ENCODE peak calls at places on chromosomes 2 and 18, in four cellular contexts. One of them, this sample, is unnamed.

GRCh38 chr2:241944821-241945220 is 75.3 kb downstream of the RTP5 start:
- DNase-seq in cardiac fibroblast: no peak
- DNase-seq in GM12865: no peak
- DNase-seq in CD8-positive, alpha-beta memory T cell: no peak
- DNase-seq in this sample: no peak

GRCh38 chr2:43021791-43022500 is 204.5 kb downstream of the ZFP36L2 start:
- DNase-seq in cardiac fibroblast: no peak
- DNase-seq in GM12865: no peak
- DNase-seq in CD8-positive, alpha-beta memory T cell: no peak
- DNase-seq in this sample: no peak

GRCh38 chr18:46660955-46661749 is 4.1 kb upstream of the LOXHD1 start:
- DNase-seq in cardiac fibroblast: peak; percentile 18
- DNase-seq in GM12865: no peak
- DNase-seq in CD8-positive, alpha-beta memory T cell: no peak
- DNase-seq in this sample: peak; percentile 31

GRCh38 chr18:4639628-4640310 is 184.7 kb upstream of the DLGAP1 start:
- DNase-seq in cardiac fibroblast: no peak
- DNase-seq in GM12865: peak; percentile 89
- DNase-seq in CD8-positive, alpha-beta memory T cell: no peak
- DNase-seq in this sample: no peak

GRCh38 chr2:213187386-213187785 is 36.0 kb upstream of the IKZF2 start:
- DNase-seq in cardiac fibroblast: peak; percentile 23
- DNase-seq in GM12865: no peak
- DNase-seq in CD8-positive, alpha-beta memory T cell: no peak
- DNase-seq in this sample: no peak

GRCh38 chr2:202043473-202043872 is 9.8 kb downstream of the FZD7 start:
- DNase-seq in cardiac fibroblast: no peak
- DNase-seq in GM12865: peak; percentile 26
- DNase-seq in CD8-positive, alpha-beta memory T cell: no peak
- DNase-seq in this sample: no peak

GRCh38 chr2:729363-729762 is 52.2 kb upstream of the TMEM18 start:
- DNase-seq in cardiac fibroblast: no peak
- DNase-seq in GM12865: no peak
- DNase-seq in CD8-positive, alpha-beta memory T cell: no peak
- DNase-seq in this sample: no peak

GRCh38 chr2:222993920-222994650 is 57.9 kb upstream of the KCNE4 start:
- DNase-seq in cardiac fibroblast: peak; percentile 94
- DNase-seq in GM12865: no peak
- DNase-seq in CD8-positive, alpha-beta memory T cell: no peak
- DNase-seq in this sample: peak; percentile 96

GRCh38 chr18:36872329-36872728 is 43.4 kb downstream of the KIAA1328 start:
- DNase-seq in cardiac fibroblast: no peak
- DNase-seq in GM12865: no peak
- DNase-seq in CD8-positive, alpha-beta memory T cell: no peak
- DNase-seq in this sample: peak; percentile 3

GRCh38 chr2:164457271-164457670 is 164.0 kb downstream of the GRB14 start:
- DNase-seq in cardiac fibroblast: no peak
- DNase-seq in GM12865: no peak
- DNase-seq in CD8-positive, alpha-beta memory T cell: no peak
- DNase-seq in this sample: no peak

GRCh38 chr2:184041077-184041476 is 557.3 kb upstream of the ZNF804A start:
- DNase-seq in cardiac fibroblast: no peak
- DNase-seq in GM12865: no peak
- DNase-seq in CD8-positive, alpha-beta memory T cell: no peak
- DNase-seq in this sample: peak; percentile 28

GRCh38 chr2:40274284-40274683 is 177.6 kb downstream of the SLC8A1 start:
- DNase-seq in cardiac fibroblast: no peak
- DNase-seq in GM12865: no peak
- DNase-seq in CD8-positive, alpha-beta memory T cell: no peak
- DNase-seq in this sample: no peak

GRCh38 chr2:9838391-9838790 is 4.9 kb upstream of the TAF1B start:
- DNase-seq in cardiac fibroblast: no peak
- DNase-seq in GM12865: no peak
- DNase-seq in CD8-positive, alpha-beta memory T cell: no peak
- DNase-seq in this sample: no peak

GRCh38 chr2:133734699-133735098 is 166.4 kb upstream of the NCKAP5 start:
- DNase-seq in cardiac fibroblast: no peak
- DNase-seq in GM12865: no peak
- DNase-seq in CD8-positive, alpha-beta memory T cell: no peak
- DNase-seq in this sample: no peak

GRCh38 chr18:79117791-79118190 is 48.6 kb downstream of the ATP9B start:
- DNase-seq in cardiac fibroblast: no peak
- DNase-seq in GM12865: no peak
- DNase-seq in CD8-positive, alpha-beta memory T cell: no peak
- DNase-seq in this sample: no peak

GRCh38 chr18:36298113-36298701 is 694 bp downstream of the FHOD3 start:
- DNase-seq in cardiac fibroblast: no peak
- DNase-seq in GM12865: peak; percentile 54
- DNase-seq in CD8-positive, alpha-beta memory T cell: no peak
- DNase-seq in this sample: no peak

GRCh38 chr18:52219102-52219501 is 120.9 kb upstream of the DCC start:
- DNase-seq in cardiac fibroblast: no peak
- DNase-seq in GM12865: no peak
- DNase-seq in CD8-positive, alpha-beta memory T cell: no peak
- DNase-seq in this sample: peak; percentile 36

GRCh38 chr2:128474014-128474961 is 155.6 kb upstream of the HS6ST1 start:
- DNase-seq in cardiac fibroblast: no peak
- DNase-seq in GM12865: no peak
- DNase-seq in CD8-positive, alpha-beta memory T cell: no peak
- DNase-seq in this sample: no peak

GRCh38 chr2:86790134-86790827 is 432 bp downstream of the CD8A start:
- DNase-seq in cardiac fibroblast: no peak
- DNase-seq in GM12865: no peak
- DNase-seq in CD8-positive, alpha-beta memory T cell: no peak
- DNase-seq in this sample: no peak
- H3K4me3 ChIP-seq in cardiac fibroblast: no peak overlapping the region
- H3K4me3 ChIP-seq in GM12865: no peak overlapping the region
- H3K4me3 ChIP-seq in CD8-positive, alpha-beta memory T cell: peak overlapping the region; percentile 71
- H3K4me3 ChIP-seq in this sample: no peak overlapping the region

GRCh38 chr18:12470382-12471090 is 62.8 kb downstream of the PRELID3A start:
- DNase-seq in cardiac fibroblast: no peak
- DNase-seq in GM12865: no peak
- DNase-seq in CD8-positive, alpha-beta memory T cell: no peak
- DNase-seq in this sample: no peak
- H3K4me3 ChIP-seq in cardiac fibroblast: no peak overlapping the region
- H3K4me3 ChIP-seq in GM12865: no peak overlapping the region
- H3K4me3 ChIP-seq in CD8-positive, alpha-beta memory T cell: no peak overlapping the region
- H3K4me3 ChIP-seq in this sample: no peak overlapping the region

GRCh38 chr2:107132746-107133145 is 246.8 kb upstream of the ST6GAL2 start:
- DNase-seq in cardiac fibroblast: no peak
- DNase-seq in GM12865: no peak
- DNase-seq in CD8-positive, alpha-beta memory T cell: no peak
- DNase-seq in this sample: no peak
- H3K4me3 ChIP-seq in cardiac fibroblast: no peak overlapping the region
- H3K4me3 ChIP-seq in GM12865: no peak overlapping the region
- H3K4me3 ChIP-seq in CD8-positive, alpha-beta memory T cell: no peak overlapping the region
- H3K4me3 ChIP-seq in this sample: no peak overlapping the region

GRCh38 chr2:239244625-239245024 is 156.2 kb downstream of the HDAC4 start:
- DNase-seq in cardiac fibroblast: no peak
- DNase-seq in GM12865: no peak
- DNase-seq in CD8-positive, alpha-beta memory T cell: no peak
- DNase-seq in this sample: no peak

GRCh38 chr2:239245107-239245506 is 155.7 kb downstream of the HDAC4 start:
- DNase-seq in cardiac fibroblast: no peak
- DNase-seq in GM12865: no peak
- DNase-seq in CD8-positive, alpha-beta memory T cell: no peak
- DNase-seq in this sample: no peak

GRCh38 chr2:239247401-239248245 is 153.2 kb downstream of the HDAC4 start:
- DNase-seq in cardiac fibroblast: no peak
- DNase-seq in GM12865: no peak
- DNase-seq in CD8-positive, alpha-beta memory T cell: no peak
- DNase-seq in this sample: no peak

GRCh38 chr2:239245872-239246701 is 154.7 kb downstream of the HDAC4 start:
- DNase-seq in cardiac fibroblast: no peak
- DNase-seq in GM12865: no peak
- DNase-seq in CD8-positive, alpha-beta memory T cell: no peak
- DNase-seq in this sample: no peak

DNA sequence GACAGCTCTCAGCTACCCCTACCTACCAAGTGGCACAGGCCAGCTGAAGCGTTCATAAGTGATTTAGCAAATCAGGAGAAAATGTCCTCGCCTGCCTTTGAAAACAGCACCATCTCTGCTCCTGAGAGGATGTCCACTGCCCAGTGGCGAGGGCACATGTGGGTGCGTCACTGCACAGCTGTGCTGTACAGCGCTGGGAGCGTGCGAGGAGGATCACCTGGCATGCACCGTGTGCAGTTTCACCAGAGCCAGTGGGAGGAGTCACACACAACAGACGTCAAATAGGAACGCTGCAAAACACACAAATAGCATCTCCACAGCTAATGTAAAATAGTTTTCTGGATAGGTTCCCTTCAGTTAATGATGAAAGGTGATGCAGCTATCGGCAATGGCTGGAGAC is 154.1 kb downstream of the HDAC4 start:
- DNase-seq in cardiac fibroblast: no peak
- DNase-seq in GM12865: no peak
- DNase-seq in CD8-positive, alpha-beta memory T cell: no peak
- DNase-seq in this sample: no peak
- H3K4me3 ChIP-seq in cardiac fibroblast: no peak overlapping the region
- H3K4me3 ChIP-seq in GM12865: no peak overlapping the region
- H3K4me3 ChIP-seq in CD8-positive, alpha-beta memory T cell: no peak overlapping the region
- H3K4me3 ChIP-seq in this sample: no peak overlapping the region

DNA sequence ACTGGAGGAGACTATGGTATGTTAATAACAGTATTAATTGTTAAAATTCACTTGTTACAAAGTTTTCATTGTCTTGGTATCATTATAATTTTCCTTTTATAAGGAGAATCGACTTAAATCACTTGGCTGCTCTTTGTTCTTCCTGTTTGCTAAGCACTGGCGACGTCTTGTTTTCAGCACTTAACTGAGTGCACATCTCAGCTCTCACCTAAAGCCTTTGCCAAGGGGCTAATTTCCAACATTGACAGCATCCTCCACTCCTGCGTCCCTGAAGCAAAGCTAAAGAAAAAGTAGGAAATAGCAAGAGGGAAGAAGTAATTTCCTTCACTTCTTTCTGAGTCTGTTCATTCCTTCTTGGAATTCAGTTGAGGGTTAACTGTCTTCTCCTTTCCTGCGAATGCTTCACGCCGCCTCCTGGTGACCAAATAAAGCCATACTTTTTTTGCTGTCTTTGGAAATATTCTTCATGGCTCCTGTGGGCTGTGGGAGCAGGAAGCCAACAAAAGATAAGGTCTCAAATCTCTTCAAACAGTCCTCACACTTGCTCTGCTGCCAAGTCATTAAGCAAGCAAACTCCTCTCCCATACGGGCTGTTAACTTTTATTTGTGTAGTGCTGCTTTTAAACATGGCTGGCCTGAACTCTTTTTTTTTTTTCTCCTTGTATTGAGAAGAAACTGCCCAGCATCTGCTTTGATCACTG is 100.8 kb downstream of the DPP10 start:
- DNase-seq in cardiac fibroblast: peak; percentile 8
- DNase-seq in GM12865: no peak
- DNase-seq in CD8-positive, alpha-beta memory T cell: no peak
- DNase-seq in this sample: peak; percentile 45
- H3K4me3 ChIP-seq in cardiac fibroblast: no peak overlapping the region
- H3K4me3 ChIP-seq in GM12865: no peak overlapping the region
- H3K4me3 ChIP-seq in CD8-positive, alpha-beta memory T cell: no peak overlapping the region
- H3K4me3 ChIP-seq in this sample: no peak overlapping the region

GRCh38 chr2:29444150-29444549 is 328.9 kb downstream of the CLIP4 start:
- DNase-seq in cardiac fibroblast: no peak
- DNase-seq in GM12865: no peak
- DNase-seq in CD8-positive, alpha-beta memory T cell: no peak
- DNase-seq in this sample: no peak
- H3K4me3 ChIP-seq in cardiac fibroblast: no peak overlapping the region
- H3K4me3 ChIP-seq in GM12865: no peak overlapping the region
- H3K4me3 ChIP-seq in CD8-positive, alpha-beta memory T cell: no peak overlapping the region
- H3K4me3 ChIP-seq in this sample: no peak overlapping the region

DNA sequence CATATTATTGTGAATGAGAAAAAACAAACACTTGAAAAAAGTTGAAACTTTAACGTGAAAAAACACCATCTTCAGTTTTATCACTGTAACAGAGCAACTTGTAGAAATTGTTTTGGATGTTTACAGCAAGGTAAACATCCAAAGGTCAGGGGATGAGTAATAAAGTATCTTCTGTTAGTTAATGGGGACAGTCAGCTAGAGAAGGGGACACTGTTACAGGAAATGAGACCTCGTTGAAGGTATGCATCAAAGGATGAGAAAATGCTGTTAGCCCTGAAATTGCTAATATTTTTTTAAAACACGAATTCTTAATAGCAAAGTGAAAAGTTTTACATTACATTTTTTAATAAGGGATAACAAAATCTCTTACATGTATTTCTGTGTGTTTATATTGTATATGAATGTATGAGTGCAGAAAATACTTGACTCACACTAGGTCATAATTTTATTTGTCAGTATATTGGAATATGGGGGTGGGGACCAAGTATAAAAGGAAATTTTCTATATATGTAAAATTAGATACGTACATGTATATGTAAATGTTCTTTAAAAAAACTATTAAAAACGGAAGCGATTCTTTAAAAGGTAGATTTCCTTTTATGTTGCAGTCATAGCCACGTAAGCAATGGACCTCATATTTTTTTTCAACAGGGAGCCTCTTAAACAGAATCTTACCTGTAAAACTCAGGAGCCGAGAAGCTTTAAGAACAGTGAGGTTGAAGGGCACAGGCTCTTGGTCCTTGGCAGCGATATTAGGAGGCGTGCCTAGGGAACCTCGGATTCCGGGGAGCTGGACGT is 3.1 kb downstream of the RHBDD1 start:
- DNase-seq in cardiac fibroblast: no peak
- DNase-seq in GM12865: peak; percentile 46
- DNase-seq in CD8-positive, alpha-beta memory T cell: no peak
- DNase-seq in this sample: no peak
- H3K4me3 ChIP-seq in cardiac fibroblast: no peak overlapping the region
- H3K4me3 ChIP-seq in GM12865: peak overlapping the region; percentile 29
- H3K4me3 ChIP-seq in CD8-positive, alpha-beta memory T cell: no peak overlapping the region
- H3K4me3 ChIP-seq in this sample: no peak overlapping the region

GRCh38 chr2:25295654-25296053 is 46.1 kb downstream of the DNMT3A start:
- DNase-seq in cardiac fibroblast: no peak
- DNase-seq in GM12865: no peak
- DNase-seq in CD8-positive, alpha-beta memory T cell: no peak
- DNase-seq in this sample: no peak
- H3K4me3 ChIP-seq in cardiac fibroblast: no peak overlapping the region
- H3K4me3 ChIP-seq in GM12865: peak overlapping the region; percentile 61
- H3K4me3 ChIP-seq in CD8-positive, alpha-beta memory T cell: peak overlapping the region; percentile 12
- H3K4me3 ChIP-seq in this sample: no peak overlapping the region

GRCh38 chr2:27714851-27715291 is 51.2 kb downstream of the SLC4A1AP start:
- DNase-seq in cardiac fibroblast: no peak
- DNase-seq in GM12865: no peak
- DNase-seq in CD8-positive, alpha-beta memory T cell: no peak
- DNase-seq in this sample: no peak

GRCh38 chr2:27714053-27714452 is 50.4 kb downstream of the SLC4A1AP start:
- DNase-seq in cardiac fibroblast: no peak
- DNase-seq in GM12865: no peak
- DNase-seq in CD8-positive, alpha-beta memory T cell: no peak
- DNase-seq in this sample: no peak

GRCh38 chr2:27717070-27717453 is 53.4 kb downstream of the SLC4A1AP start:
- DNase-seq in cardiac fibroblast: peak; percentile 49
- DNase-seq in GM12865: no peak
- DNase-seq in CD8-positive, alpha-beta memory T cell: no peak
- DNase-seq in this sample: peak; percentile 68

GRCh38 chr2:27715318-27716165 is 51.9 kb downstream of the SLC4A1AP start:
- DNase-seq in cardiac fibroblast: peak; percentile 59
- DNase-seq in GM12865: peak; percentile 22
- DNase-seq in CD8-positive, alpha-beta memory T cell: peak; percentile 7
- DNase-seq in this sample: peak; percentile 82

GRCh38 chr2:27716301-27717069 is 52.8 kb downstream of the SLC4A1AP start:
- DNase-seq in cardiac fibroblast: no peak
- DNase-seq in GM12865: no peak
- DNase-seq in CD8-positive, alpha-beta memory T cell: no peak
- DNase-seq in this sample: no peak
- H3K4me3 ChIP-seq in cardiac fibroblast: no peak overlapping the region
- H3K4me3 ChIP-seq in GM12865: no peak overlapping the region
- H3K4me3 ChIP-seq in CD8-positive, alpha-beta memory T cell: no peak overlapping the region
- H3K4me3 ChIP-seq in this sample: no peak overlapping the region